ENCODE peak calls at places on chromosomes 2 and 18, in ten cellular contexts. D is activated T-helper 1 cell treated with anti-CD3 and anti-CD28 coated beads, Interleukin-12 subunit alpha, Interleukin-12 subunit beta, Interleukin-2, Interleukin-4 antibody, amounts not matched to agents 30 ng/mL and 10 ng/mL and 1 ng/mL, durations not matched to agents 14 hours and 24 hours and 36 hours; N is NCI-H774; Z is spleen; E is NCI-H748 treated with DMSO at 0.1 percent for 48 hours; O is NCI-H1436; F is hypothalamus; H is AG10803; U is breast epithelium; Q is GM20000. K is an unnamed sample.

GRCh38 chr2:105595536-105595935 is 149.2 kb upstream of the NCK2 start:
- DNase-seq in D (no peak), N (no peak), Z (no peak), E (no peak), O (no peak), F (no peak), H (no peak), U (no peak), Q (no peak), K (no peak)

GRCh38 chr2:21258082-21258481 is 134.3 kb downstream of the TDRD15 start:
- DNase-seq in D (no peak), N (no peak), Z (no peak), E (no peak), O (no peak), F (no peak), H (no peak), U (no peak), Q (no peak), K (no peak)

GRCh38 chr2:20617892-20618467 is 32.9 kb downstream of the HS1BP3 start:
- DNase-seq in D (no peak), N (peak), Z (peak), E (no peak), O (no peak), F (peak), H (peak), U (peak), Q (no peak), K (peak)

GRCh38 chr2:146818122-146818521 is 1026.7 kb upstream of the ACVR2A start:
- DNase-seq in D (no peak), N (no peak), Z (no peak), E (no peak), O (no peak), F (no peak), H (no peak), U (no peak), Q (no peak), K (no peak)

GRCh38 chr2:197310940-197311485 is 433 bp upstream of the ANKRD44 start:
- DNase-seq in D (no peak), N (no peak), Z (no peak), E (no peak), O (no peak), F (no peak), H (no peak), U (no peak), Q (no peak), K (no peak)

GRCh38 chr2:58521803-58522602 is 280.9 kb upstream of the FANCL start:
- DNase-seq in D (no peak), N (no peak), Z (no peak), E (no peak), O (no peak), F (no peak), H (no peak), U (no peak), Q (no peak), K (no peak)

GRCh38 chr2:200694071-200694470 is 108.3 kb downstream of the AOX1 start:
- DNase-seq in D (no peak), N (no peak), Z (no peak), E (no peak), O (no peak), F (no peak), H (no peak), U (no peak), Q (no peak), K (no peak)

GRCh38 chr2:143745060-143745459 is 615.8 kb downstream of the ARHGAP15 start:
- DNase-seq in D (no peak), N (no peak), Z (no peak), E (no peak), O (no peak), F (no peak), H (no peak), U (no peak), Q (no peak), K (no peak)

GRCh38 chr2:974054-974453 is 23.4 kb downstream of the SNTG2 start:
- DNase-seq in D (no peak), N (no peak), Z (peak), E (no peak), O (no peak), F (no peak), H (no peak), U (no peak), Q (no peak), K (no peak)

GRCh38 chr2:109435866-109436634 is 177.7 kb downstream of the SEPTIN10 start:
- DNase-seq in D (no peak), N (no peak), Z (peak), E (no peak), O (no peak), F (peak), H (peak), U (no peak), Q (no peak), K (peak)

GRCh38 chr18:51275712-51276473 is 78.4 kb upstream of the MEX3C start:
- DNase-seq in D (no peak), N (no peak), Z (no peak), E (no peak), O (no peak), F (no peak), H (peak), U (no peak), Q (no peak), K (no peak)

GRCh38 chr2:96245609-96246390 is 20.0 kb downstream of the TMEM127 start:
- DNase-seq in D (no peak), N (no peak), Z (no peak), E (no peak), O (no peak), F (no peak), H (no peak), U (no peak), Q (no peak), K (no peak)

GRCh38 chr2:61419129-61419528 is 51.8 kb downstream of the USP34 start:
- DNase-seq in D (no peak), N (no peak), Z (no peak), E (no peak), O (no peak), F (no peak), H (peak), U (no peak), Q (no peak), K (no peak)

GRCh38 chr2:20916604-20917286 is 93.8 kb upstream of the LDAH start:
- DNase-seq in D (no peak), N (no peak), Z (no peak), E (no peak), O (no peak), F (no peak), H (peak), U (no peak), Q (no peak), K (no peak)

GRCh38 chr18:56637897-56638231 is 528 bp downstream of the TXNL1 start:
- DNase-seq in D (no peak), N (no peak), Z (no peak), E (no peak), O (no peak), F (no peak), H (no peak), U (no peak), Q (no peak), K (no peak)

GRCh38 chr18:63619661-63620060 is 24.4 kb downstream of the SERPINB4 start:
- DNase-seq in D (no peak), N (no peak), Z (no peak), E (no peak), O (no peak), F (no peak), H (no peak), U (no peak), Q (no peak), K (no peak)

GRCh38 chr2:221161186-221161585 is 410.9 kb downstream of the EPHA4 start:
- DNase-seq in D (no peak), N (no peak), Z (no peak), E (no peak), O (no peak), F (no peak), H (no peak), U (no peak), Q (no peak), K (no peak)

GRCh38 chr2:172434821-172435607 is 7.6 kb downstream of the ITGA6 start:
- DNase-seq in D (peak), N (no peak), Z (no peak), E (no peak), O (no peak), F (no peak), H (no peak), U (no peak), Q (no peak), K (no peak)

GRCh38 chr2:46029332-46029811 is 267.8 kb upstream of the EPAS1 start:
- DNase-seq in D (no peak), N (no peak), Z (no peak), E (no peak), O (no peak), F (no peak), H (peak), U (no peak), Q (no peak), K (no peak)

GRCh38 chr18:27967938-27968803 is 208.8 kb downstream of the CDH2 start:
- DNase-seq in D (no peak), N (no peak), Z (no peak), E (no peak), O (no peak), F (no peak), H (peak), U (no peak), Q (no peak), K (no peak)

GRCh38 chr2:126317797-126318431 is 338.0 kb upstream of the GYPC start:
- DNase-seq in D (no peak), N (no peak), Z (no peak), E (no peak), O (no peak), F (no peak), H (no peak), U (no peak), Q (no peak), K (no peak)

GRCh38 chr2:233706720-233707119 is 6.0 kb upstream of the UGT1A5 start:
- DNase-seq in D (no peak), N (no peak), Z (no peak), E (no peak), O (no peak), F (no peak), H (peak), U (no peak), Q (no peak), K (no peak)

GRCh38 chr18:50928551-50928950 is 39.3 kb upstream of the ELAC1 start:
- DNase-seq in D (no peak), N (no peak), Z (no peak), E (no peak), O (no peak), F (no peak), H (no peak), U (no peak), Q (no peak), K (no peak)

GRCh38 chr2:43486604-43487003 is 109.2 kb downstream of the THADA start:
- DNase-seq in D (no peak), N (no peak), Z (no peak), E (no peak), O (no peak), F (no peak), H (peak), U (no peak), Q (no peak), K (no peak)

GRCh38 chr18:8045890-8046289 is 478.8 kb downstream of the PTPRM start:
- DNase-seq in D (no peak), N (no peak), Z (no peak), E (no peak), O (no peak), F (no peak), H (no peak), U (no peak), Q (no peak), K (no peak)

GRCh38 chr2:72159611-72160010 is 11.9 kb upstream of the CYP26B1 start:
- DNase-seq in D (no peak), N (no peak), Z (no peak), E (no peak), O (no peak), F (no peak), H (no peak), U (no peak), Q (no peak), K (no peak)

GRCh38 chr2:143704432-143705106 is 575.4 kb downstream of the ARHGAP15 start:
- DNase-seq in D (no peak), N (no peak), Z (no peak), E (no peak), O (no peak), F (no peak), H (no peak), U (no peak), Q (peak), K (no peak)

GRCh38 chr2:141055526-141055925 is 1075.3 kb downstream of the LRP1B start:
- DNase-seq in D (no peak), N (no peak), Z (no peak), E (no peak), O (no peak), F (no peak), H (peak), U (no peak), Q (no peak), K (no peak)

GRCh38 chr18:42578781-42579180 is 536.7 kb downstream of the RIT2 start:
- DNase-seq in D (no peak), N (no peak), Z (no peak), E (no peak), O (no peak), F (no peak), H (peak), U (no peak), Q (no peak), K (no peak)

GRCh38 chr2:240921319-240922233 is 15.4 kb downstream of the CROCC2 start:
- DNase-seq in D (no peak), N (no peak), Z (peak), E (no peak), O (no peak), F (no peak), H (peak), U (peak), Q (no peak), K (peak)

GRCh38 chr2:205556841-205557539 is 125.3 kb upstream of the NRP2 start:
- DNase-seq in D (no peak), N (no peak), Z (no peak), E (no peak), O (no peak), F (no peak), H (no peak), U (no peak), Q (no peak), K (no peak)

GRCh38 chr2:239824866-239825704 is 200.1 kb downstream of the NDUFA10 start:
- DNase-seq in D (no peak), N (no peak), Z (peak), E (no peak), O (no peak), F (no peak), H (no peak), U (no peak), Q (no peak), K (no peak)

GRCh38 chr2:97774425-97774824 is 61.0 kb downstream of the ZAP70 start:
- DNase-seq in D (no peak), N (no peak), Z (no peak), E (no peak), O (no peak), F (no peak), H (no peak), U (no peak), Q (no peak), K (no peak)

GRCh38 chr2:86499326-86499725 is 58.2 kb downstream of the KDM3A start:
- DNase-seq in D (no peak), N (no peak), Z (no peak), E (no peak), O (no peak), F (no peak), H (no peak), U (no peak), Q (no peak), K (no peak)